ENCODE peak calls at places on chromosome 7, in seven cellular contexts. One of them, this sample, is unnamed.

GRCh38 chr7:136183981-136184380 is 206.8 kb upstream of the MTPN start:
- DNase-seq in uterus: no peak
- DNase-seq in skeletal muscle cell: no peak
- DNase-seq in choroid plexus epithelial cell: peak
- DNase-seq in HFF-Myc: no peak
- DNase-seq in PC-9: no peak
- DNase-seq in BE2C: peak
- DNase-seq in this sample: no peak

GRCh38 chr7:33107136-33108066 is 1.8 kb downstream of the RP9 start:
- DNase-seq in BE2C: peak
- DNase-seq in PC-9: no peak
- DNase-seq in HFF-Myc: no peak
- DNase-seq in choroid plexus epithelial cell: peak
- DNase-seq in uterus: peak
- DNase-seq in skeletal muscle cell: peak
- DNase-seq in this sample: no peak

GRCh38 chr7:81605493-81605892 is 164.4 kb downstream of the HGF start:
- DNase-seq in HFF-Myc: no peak
- DNase-seq in BE2C: no peak
- DNase-seq in skeletal muscle cell: no peak
- DNase-seq in uterus: no peak
- DNase-seq in PC-9: no peak
- DNase-seq in choroid plexus epithelial cell: no peak
- DNase-seq in this sample: no peak

GRCh38 chr7:87876759-87877234 is 504 bp downstream of the DBF4 start:
- DNase-seq in choroid plexus epithelial cell: peak
- DNase-seq in uterus: peak
- DNase-seq in BE2C: peak
- DNase-seq in PC-9: peak
- DNase-seq in HFF-Myc: no peak
- DNase-seq in skeletal muscle cell: no peak
- DNase-seq in this sample: no peak

GRCh38 chr7:6278749-6279310 is 6.4 kb upstream of the CYTH3 start:
- DNase-seq in HFF-Myc: no peak
- DNase-seq in PC-9: no peak
- DNase-seq in choroid plexus epithelial cell: no peak
- DNase-seq in BE2C: no peak
- DNase-seq in skeletal muscle cell: no peak
- DNase-seq in uterus: no peak
- DNase-seq in this sample: no peak

GRCh38 chr7:23226841-23227450 is 19.6 kb upstream of the GPNMB start:
- DNase-seq in HFF-Myc: no peak
- DNase-seq in PC-9: no peak
- DNase-seq in choroid plexus epithelial cell: no peak
- DNase-seq in BE2C: no peak
- DNase-seq in uterus: no peak
- DNase-seq in skeletal muscle cell: no peak
- DNase-seq in this sample: no peak

GRCh38 chr7:127678947-127679346 is 27.0 kb downstream of the SND1 start:
- DNase-seq in HFF-Myc: no peak
- DNase-seq in BE2C: no peak
- DNase-seq in uterus: no peak
- DNase-seq in choroid plexus epithelial cell: peak
- DNase-seq in skeletal muscle cell: no peak
- DNase-seq in PC-9: no peak
- DNase-seq in this sample: no peak

GRCh38 chr7:79453558-79454324 is at the start of gene MAGI2:
- DNase-seq in HFF-Myc: no peak
- DNase-seq in PC-9: no peak
- DNase-seq in uterus: peak
- DNase-seq in skeletal muscle cell: peak
- DNase-seq in BE2C: peak
- DNase-seq in choroid plexus epithelial cell: peak
- DNase-seq in this sample: peak

GRCh38 chr7:100169147-100169850 is 882 bp upstream of the GAL3ST4 start:
- DNase-seq in PC-9: no peak
- DNase-seq in HFF-Myc: no peak
- DNase-seq in BE2C: no peak
- DNase-seq in uterus: no peak
- DNase-seq in choroid plexus epithelial cell: no peak
- DNase-seq in skeletal muscle cell: no peak
- DNase-seq in this sample: no peak

GRCh38 chr7:51647931-51648351 is 331.3 kb upstream of the COBL start:
- DNase-seq in HFF-Myc: no peak
- DNase-seq in choroid plexus epithelial cell: peak
- DNase-seq in BE2C: peak
- DNase-seq in PC-9: no peak
- DNase-seq in uterus: no peak
- DNase-seq in skeletal muscle cell: no peak
- DNase-seq in this sample: no peak

GRCh38 chr7:129835436-129836020 is 117.2 kb downstream of the UBE2H start:
- DNase-seq in choroid plexus epithelial cell: no peak
- DNase-seq in uterus: no peak
- DNase-seq in HFF-Myc: no peak
- DNase-seq in BE2C: no peak
- DNase-seq in PC-9: no peak
- DNase-seq in skeletal muscle cell: no peak
- DNase-seq in this sample: no peak

GRCh38 chr7:92835851-92836488 is 403 bp downstream of the CDK6 start:
- DNase-seq in BE2C: no peak
- DNase-seq in choroid plexus epithelial cell: peak
- DNase-seq in HFF-Myc: no peak
- DNase-seq in PC-9: no peak
- DNase-seq in skeletal muscle cell: no peak
- DNase-seq in uterus: peak
- DNase-seq in this sample: no peak

GRCh38 chr7:87702326-87702725 is 74.1 kb downstream of the RUNDC3B start:
- DNase-seq in uterus: no peak
- DNase-seq in BE2C: no peak
- DNase-seq in choroid plexus epithelial cell: peak
- DNase-seq in skeletal muscle cell: no peak
- DNase-seq in PC-9: no peak
- DNase-seq in HFF-Myc: no peak
- DNase-seq in this sample: no peak

GRCh38 chr7:100679927-100680588 is 6.5 kb downstream of the GNB2 start:
- DNase-seq in HFF-Myc: no peak
- DNase-seq in choroid plexus epithelial cell: no peak
- DNase-seq in skeletal muscle cell: no peak
- DNase-seq in BE2C: no peak
- DNase-seq in uterus: peak
- DNase-seq in PC-9: no peak
- DNase-seq in this sample: no peak

GRCh38 chr7:82729172-82730030 is 285.8 kb upstream of the CACNA2D1 start:
- DNase-seq in uterus: no peak
- DNase-seq in HFF-Myc: no peak
- DNase-seq in skeletal muscle cell: no peak
- DNase-seq in BE2C: peak
- DNase-seq in PC-9: peak
- DNase-seq in choroid plexus epithelial cell: peak
- DNase-seq in this sample: no peak

GRCh38 chr7:83306487-83306886 is 143.8 kb upstream of the PCLO start:
- DNase-seq in PC-9: no peak
- DNase-seq in skeletal muscle cell: no peak
- DNase-seq in choroid plexus epithelial cell: no peak
- DNase-seq in HFF-Myc: no peak
- DNase-seq in uterus: no peak
- DNase-seq in BE2C: no peak
- DNase-seq in this sample: no peak

GRCh38 chr7:40723829-40724228 is 589.0 kb downstream of the SUGCT start:
- DNase-seq in HFF-Myc: no peak
- DNase-seq in PC-9: no peak
- DNase-seq in skeletal muscle cell: no peak
- DNase-seq in BE2C: no peak
- DNase-seq in uterus: no peak
- DNase-seq in choroid plexus epithelial cell: no peak
- DNase-seq in this sample: no peak

GRCh38 chr7:27170936-27171635 is 3.0 kb downstream of the HOXA10 start:
- DNase-seq in choroid plexus epithelial cell: no peak
- DNase-seq in uterus: peak
- DNase-seq in PC-9: no peak
- DNase-seq in BE2C: peak
- DNase-seq in skeletal muscle cell: no peak
- DNase-seq in HFF-Myc: no peak
- DNase-seq in this sample: no peak

GRCh38 chr7:46015107-46015868 is 94.2 kb upstream of the IGFBP3 start:
- DNase-seq in uterus: no peak
- DNase-seq in skeletal muscle cell: peak
- DNase-seq in HFF-Myc: no peak
- DNase-seq in choroid plexus epithelial cell: peak
- DNase-seq in PC-9: no peak
- DNase-seq in BE2C: peak
- DNase-seq in this sample: no peak

GRCh38 chr7:116097365-116098009 is 66.9 kb upstream of the TFEC start:
- DNase-seq in uterus: no peak
- DNase-seq in skeletal muscle cell: peak
- DNase-seq in HFF-Myc: peak
- DNase-seq in BE2C: no peak
- DNase-seq in PC-9: peak
- DNase-seq in choroid plexus epithelial cell: peak
- DNase-seq in this sample: no peak

GRCh38 chr7:2063562-2064360 is 169.0 kb downstream of the MAD1L1 start:
- DNase-seq in HFF-Myc: no peak
- DNase-seq in skeletal muscle cell: no peak
- DNase-seq in choroid plexus epithelial cell: peak
- DNase-seq in BE2C: peak
- DNase-seq in PC-9: no peak
- DNase-seq in uterus: peak
- DNase-seq in this sample: no peak

GRCh38 chr7:2059964-2060700 is 172.6 kb downstream of the MAD1L1 start:
- DNase-seq in skeletal muscle cell: no peak
- DNase-seq in choroid plexus epithelial cell: no peak
- DNase-seq in BE2C: no peak
- DNase-seq in PC-9: no peak
- DNase-seq in HFF-Myc: no peak
- DNase-seq in uterus: no peak
- DNase-seq in this sample: no peak

GRCh38 chr7:2055956-2056355 is 176.8 kb downstream of the MAD1L1 start:
- DNase-seq in choroid plexus epithelial cell: no peak
- DNase-seq in PC-9: no peak
- DNase-seq in uterus: no peak
- DNase-seq in HFF-Myc: no peak
- DNase-seq in BE2C: no peak
- DNase-seq in skeletal muscle cell: no peak
- DNase-seq in this sample: no peak

GRCh38 chr7:2062648-2063047 is 170.1 kb downstream of the MAD1L1 start:
- DNase-seq in HFF-Myc: no peak
- DNase-seq in skeletal muscle cell: no peak
- DNase-seq in choroid plexus epithelial cell: no peak
- DNase-seq in PC-9: no peak
- DNase-seq in uterus: no peak
- DNase-seq in BE2C: no peak
- DNase-seq in this sample: no peak

DNA sequence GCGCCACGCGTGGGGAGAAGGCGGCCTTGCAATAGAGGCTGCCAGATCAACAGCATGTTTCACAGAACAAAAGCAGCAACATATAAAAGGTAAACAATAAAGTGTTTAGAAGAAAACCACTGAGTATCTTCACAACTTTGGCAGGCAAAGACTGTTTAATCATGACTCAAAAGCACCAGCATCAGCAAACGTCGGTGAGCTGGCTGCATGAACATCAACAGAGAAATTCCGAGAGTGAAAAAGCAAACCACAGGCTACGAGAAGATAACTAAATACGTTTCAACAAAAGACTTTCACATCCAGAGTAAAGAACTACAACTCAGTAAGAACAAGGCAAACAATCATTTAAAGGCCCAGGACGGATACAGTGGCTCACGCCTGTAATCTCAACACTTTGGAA is 172.0 kb downstream of the MAD1L1 start:
- DNase-seq in skeletal muscle cell: no peak
- DNase-seq in HFF-Myc: no peak
- DNase-seq in BE2C: no peak
- DNase-seq in PC-9: no peak
- DNase-seq in choroid plexus epithelial cell: peak
- DNase-seq in uterus: no peak
- DNase-seq in this sample: no peak
- H3K4me3 ChIP-seq in skeletal muscle cell: no peak
- H3K4me3 ChIP-seq in HFF-Myc: no peak
- H3K4me3 ChIP-seq in BE2C: no peak
- H3K4me3 ChIP-seq in PC-9: no peak
- H3K4me3 ChIP-seq in choroid plexus epithelial cell: no peak
- H3K4me3 ChIP-seq in uterus: no peak
- H3K4me3 ChIP-seq in this sample: no peak

GRCh38 chr7:96329189-96329588 is 7.3 kb upstream of the SLC25A13 start:
- DNase-seq in uterus: no peak
- DNase-seq in HFF-Myc: no peak
- DNase-seq in choroid plexus epithelial cell: no peak
- DNase-seq in BE2C: no peak
- DNase-seq in skeletal muscle cell: no peak
- DNase-seq in PC-9: no peak
- DNase-seq in this sample: no peak
- H3K4me3 ChIP-seq in uterus: no peak
- H3K4me3 ChIP-seq in HFF-Myc: no peak
- H3K4me3 ChIP-seq in choroid plexus epithelial cell: no peak
- H3K4me3 ChIP-seq in BE2C: no peak
- H3K4me3 ChIP-seq in skeletal muscle cell: no peak
- H3K4me3 ChIP-seq in PC-9: no peak
- H3K4me3 ChIP-seq in this sample: no peak

DNA sequence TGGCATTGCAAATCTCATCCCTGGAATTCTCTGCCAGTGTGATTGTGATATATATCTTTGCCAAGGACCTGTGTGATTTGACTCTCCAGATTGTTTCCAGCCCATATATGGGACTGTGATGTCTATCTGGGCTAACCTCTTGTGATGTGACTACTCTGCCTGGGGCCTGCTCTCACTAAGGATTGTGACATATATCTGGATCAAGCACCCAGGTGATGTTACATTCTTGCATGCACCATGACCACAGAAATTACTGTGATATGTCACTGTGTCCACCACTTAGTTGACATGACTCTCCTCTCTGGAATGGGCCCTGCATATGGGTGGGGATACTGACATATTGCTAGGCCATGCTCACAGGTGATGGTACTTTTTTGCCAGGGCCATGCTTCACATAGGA is 86.6 kb downstream of the ZNF736 start:
- DNase-seq in skeletal muscle cell: no peak
- DNase-seq in uterus: no peak
- DNase-seq in BE2C: no peak
- DNase-seq in HFF-Myc: no peak
- DNase-seq in choroid plexus epithelial cell: no peak
- DNase-seq in PC-9: no peak
- DNase-seq in this sample: no peak
- H3K4me3 ChIP-seq in skeletal muscle cell: no peak
- H3K4me3 ChIP-seq in uterus: no peak
- H3K4me3 ChIP-seq in BE2C: no peak
- H3K4me3 ChIP-seq in HFF-Myc: no peak
- H3K4me3 ChIP-seq in choroid plexus epithelial cell: no peak
- H3K4me3 ChIP-seq in PC-9: no peak
- H3K4me3 ChIP-seq in this sample: no peak

DNA sequence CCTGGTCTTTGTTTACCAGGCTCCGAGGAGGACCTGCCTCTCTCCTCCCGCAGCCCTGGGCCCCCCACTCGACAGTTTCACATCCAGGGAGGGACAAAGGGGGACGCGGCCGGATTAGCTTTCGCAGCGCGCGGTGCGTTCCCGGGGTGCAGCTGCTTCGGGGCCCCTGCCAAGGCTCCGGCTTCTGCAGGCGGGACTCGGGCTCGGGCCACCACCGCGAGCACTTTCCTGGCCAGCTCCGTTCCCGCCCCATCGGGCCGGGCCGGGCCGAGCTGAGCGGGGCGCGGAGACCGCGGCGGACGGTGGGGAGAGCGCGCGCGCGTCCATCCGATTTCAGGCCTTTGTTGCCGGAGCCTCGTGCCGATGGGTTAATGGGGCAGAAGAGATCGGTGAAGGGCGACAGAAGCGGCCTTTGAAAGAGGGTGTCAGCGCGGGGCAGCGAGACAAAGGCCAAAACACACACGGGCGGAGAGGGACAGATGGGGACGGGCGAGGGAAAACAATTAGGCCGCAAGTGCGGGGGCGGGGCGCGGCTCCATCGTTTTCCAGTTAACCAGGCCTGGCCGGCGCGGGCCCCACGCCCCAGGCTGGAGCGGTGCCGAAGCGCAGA is 8.5 kb upstream of the UNCX start:
- DNase-seq in HFF-Myc: no peak
- DNase-seq in uterus: no peak
- DNase-seq in PC-9: no peak
- DNase-seq in skeletal muscle cell: no peak
- DNase-seq in choroid plexus epithelial cell: no peak
- DNase-seq in BE2C: no peak
- DNase-seq in this sample: no peak
- H3K4me3 ChIP-seq in HFF-Myc: no peak
- H3K4me3 ChIP-seq in uterus: no peak
- H3K4me3 ChIP-seq in PC-9: no peak
- H3K4me3 ChIP-seq in skeletal muscle cell: no peak
- H3K4me3 ChIP-seq in choroid plexus epithelial cell: no peak
- H3K4me3 ChIP-seq in BE2C: no peak
- H3K4me3 ChIP-seq in this sample: peak

This sample was measured in thoracic aorta.